ENCODE peak calls at places on chromosomes 5 and 9, in four cellular contexts. One of them, this sample, is unnamed.

GRCh38 chr5:90289837-90290236 is 119.7 kb downstream of the CETN3 start:
- DNase-seq in A549: no peak
- DNase-seq in kidney tubule cell: no peak
- DNase-seq in NCI-H524: no peak
- DNase-seq in this sample: no peak

GRCh38 chr9:11199335-11199734 is 586.5 kb upstream of the PTPRD start:
- DNase-seq in NCI-H524: peak
- DNase-seq in kidney tubule cell: no peak
- DNase-seq in A549: no peak
- DNase-seq in this sample: no peak

GRCh38 chr5:142215915-142216681 is 107.5 kb downstream of the NDFIP1 start:
- DNase-seq in A549: peak
- DNase-seq in NCI-H524: no peak
- DNase-seq in kidney tubule cell: peak
- DNase-seq in this sample: peak

GRCh38 chr5:151067632-151068031 is 13.2 kb downstream of the TNIP1 start:
- DNase-seq in NCI-H524: no peak
- DNase-seq in kidney tubule cell: no peak
- DNase-seq in A549: no peak
- DNase-seq in this sample: no peak

GRCh38 chr9:10604927-10605326 is 7.9 kb downstream of the PTPRD start:
- DNase-seq in kidney tubule cell: no peak
- DNase-seq in NCI-H524: no peak
- DNase-seq in A549: no peak
- DNase-seq in this sample: no peak

GRCh38 chr9:79955300-79955699 is 383.5 kb downstream of the TLE4 start:
- DNase-seq in A549: no peak
- DNase-seq in kidney tubule cell: no peak
- DNase-seq in NCI-H524: no peak
- DNase-seq in this sample: no peak

GRCh38 chr9:27489087-27489876 is 34.8 kb upstream of the IFNK start:
- DNase-seq in kidney tubule cell: no peak
- DNase-seq in A549: no peak
- DNase-seq in NCI-H524: no peak
- DNase-seq in this sample: no peak

GRCh38 chr5:106269252-106269843 is 1401.4 kb downstream of the EFNA5 start:
- DNase-seq in kidney tubule cell: peak
- DNase-seq in NCI-H524: no peak
- DNase-seq in A549: no peak
- DNase-seq in this sample: no peak

GRCh38 chr5:76809141-76809540 is 9.7 kb upstream of the F2RL1 start:
- DNase-seq in NCI-H524: no peak
- DNase-seq in kidney tubule cell: no peak
- DNase-seq in A549: no peak
- DNase-seq in this sample: no peak